ENCODE peak calls at places on chromosomes 16 and 17, in six cellular contexts. O is trophoblast cell, I is IMR-90, N is H9, U is mesenchymal stem cell, B is H1. M is an unnamed sample.
A peak's percentile ranks its signal among the peaks of the same experiment; 100 is the strongest.

GRCh38 chr16:64858076-64858475 is 263.8 kb downstream of the CDH11 start:
- DNase-seq in O (no peak), I (peak; percentile 78), N (no peak), U (no peak), B (no peak), M (no peak)

GRCh38 chr17:65587602-65588193 is 26.2 kb upstream of the AXIN2 start:
- DNase-seq in O (no peak), I (no peak), N (no peak), U (no peak), B (no peak), M (no peak)

GRCh38 chr17:68684860-68685493 is 83.8 kb upstream of the FAM20A start:
- DNase-seq in O (no peak), I (no peak), N (no peak), U (no peak), B (no peak), M (no peak)

GRCh38 chr17:76467366-76467765 is at the start of gene AANAT:
- DNase-seq in O (no peak), I (no peak), N (peak; percentile 43), U (no peak), B (no peak), M (no peak)

GRCh38 chr16:5977329-5977728 is 879.7 kb upstream of the EEF2KMT start:
- DNase-seq in O (no peak), I (no peak), N (no peak), U (no peak), B (no peak), M (no peak)

GRCh38 chr17:56359518-56359917 is 206.2 kb downstream of the ANKFN1 start:
- DNase-seq in O (no peak), I (no peak), N (no peak), U (no peak), B (no peak), M (no peak)

GRCh38 chr16:84617068-84617630 is 729 bp downstream of the COTL1 start:
- DNase-seq in O (no peak), I (no peak), N (peak; percentile 50), U (peak; percentile 35), B (no peak), M (no peak)

GRCh38 chr16:51095114-51095872 is 55.8 kb downstream of the SALL1 start:
- DNase-seq in O (no peak), I (no peak), N (no peak), U (no peak), B (no peak), M (no peak)

GRCh38 chr16:30929167-30929566 is 5.8 kb downstream of the FBXL19 start:
- DNase-seq in O (no peak), I (no peak), N (no peak), U (no peak), B (no peak), M (no peak)

GRCh38 chr16:31200821-31201510 is 1.6 kb downstream of the PYCARD start:
- DNase-seq in O (peak; percentile 54), I (no peak), N (no peak), U (peak; percentile 41), B (no peak), M (no peak)

GRCh38 chr16:10172848-10173655 is 9.2 kb downstream of the GRIN2A start:
- DNase-seq in O (no peak), I (no peak), N (no peak), U (peak; percentile 61), B (no peak), M (no peak)

GRCh38 chr16:9275386-9275785 is 183.9 kb downstream of the HAPSTR1 start:
- DNase-seq in O (peak; percentile 81), I (no peak), N (no peak), U (no peak), B (no peak), M (no peak)

GRCh38 chr17:17382901-17383300 is 79.7 kb downstream of the NT5M start:
- DNase-seq in O (no peak), I (no peak), N (no peak), U (no peak), B (no peak), M (no peak)

GRCh38 chr17:45895304-45895968 is 1.1 kb downstream of the MAPT start:
- DNase-seq in O (no peak), I (no peak), N (peak; percentile 59), U (peak; percentile 39), B (no peak), M (peak; percentile 32)

GRCh38 chr16:12305847-12306246 is 329.3 kb downstream of the SNX29 start:
- DNase-seq in O (no peak), I (no peak), N (no peak), U (no peak), B (no peak), M (no peak)

GRCh38 chr16:35585411-35585810 is 2126.0 kb downstream of the TP53TG3F start:
- DNase-seq in O (no peak), I (no peak), N (no peak), U (no peak), B (no peak), M (no peak)

GRCh38 chr17:74838275-74838674 is 21.4 kb downstream of the GRIN2C start:
- DNase-seq in O (no peak), I (no peak), N (no peak), U (no peak), B (no peak), M (no peak)

GRCh38 chr17:41308251-41308917 is 725 bp downstream of the KRTAP16-1 start:
- DNase-seq in O (no peak), I (no peak), N (no peak), U (no peak), B (no peak), M (no peak)

GRCh38 chr16:14244344-14245010 is 173.4 kb downstream of the MRTFB start:
- DNase-seq in O (no peak), I (peak; percentile 44), N (no peak), U (no peak), B (no peak), M (no peak)

GRCh38 chr17:76046064-76046463 is 19.0 kb upstream of the EVPL start:
- DNase-seq in O (no peak), I (no peak), N (no peak), U (no peak), B (no peak), M (no peak)

GRCh38 chr17:77440571-77440981 is 299.8 kb downstream of the SEC14L1 start:
- DNase-seq in O (no peak), I (no peak), N (no peak), U (no peak), B (no peak), M (no peak)

GRCh38 chr16:68517606-68518161 is 21.4 kb upstream of the ZFP90 start:
- DNase-seq in O (no peak), I (no peak), N (no peak), U (no peak), B (no peak), M (no peak)

GRCh38 chr17:65078441-65079160 is 22.1 kb upstream of the GNA13 start:
- DNase-seq in O (no peak), I (peak; percentile 78), N (no peak), U (peak; percentile 91), B (no peak), M (no peak)

GRCh38 chr16:86775401-86775985 is 197.1 kb downstream of the FOXL1 start:
- DNase-seq in O (no peak), I (peak; percentile 34), N (no peak), U (peak; percentile 16), B (no peak), M (no peak)

GRCh38 chr17:71273451-71273850 is 847.4 kb upstream of the SOX9 start:
- DNase-seq in O (no peak), I (no peak), N (no peak), U (no peak), B (no peak), M (no peak)

GRCh38 chr16:3094289-3095027 is 4.6 kb downstream of the ZSCAN10 start:
- DNase-seq in O (peak; percentile 24), I (peak; percentile 23), N (no peak), U (peak; percentile 47), B (no peak), M (no peak)

DNA sequence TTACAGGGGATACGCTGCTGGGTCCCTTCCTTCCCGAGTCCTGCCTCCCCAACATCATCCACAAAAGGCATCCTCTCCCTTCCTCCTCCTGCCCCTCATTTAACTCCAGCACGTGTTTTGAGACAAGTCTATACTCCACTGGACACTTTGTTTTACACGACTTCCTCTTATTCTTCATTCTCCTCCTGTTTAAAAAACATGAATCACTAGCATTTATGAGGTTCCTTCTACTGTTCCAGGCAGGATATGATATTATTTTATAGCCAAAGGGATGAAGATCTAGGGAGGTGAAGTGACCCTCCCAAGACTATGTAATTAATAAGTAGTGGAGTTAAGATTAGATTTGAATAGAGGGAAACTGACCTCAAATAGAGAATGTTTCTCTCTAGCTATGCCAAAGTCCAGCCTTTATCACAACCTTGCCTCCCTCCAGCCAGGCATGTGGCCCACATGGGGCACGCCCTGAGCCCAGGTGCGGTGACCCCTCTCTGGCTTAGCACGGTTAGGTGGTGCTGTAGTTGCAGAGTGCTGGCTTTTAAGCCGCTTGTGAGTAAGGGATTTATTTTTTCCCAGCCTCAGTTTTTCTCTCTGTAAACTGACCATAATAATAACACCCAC is 1.3 kb upstream of the HSD17B2 start:
- DNase-seq in O (no peak), I (no peak), N (no peak), U (no peak), B (no peak), M (no peak)
- H4K91ac ChIP-seq in O (no peak overlapping the region), I (peak overlapping the region; percentile 77), N (no peak overlapping the region), U (no peak overlapping the region), B (no peak overlapping the region), M (no peak overlapping the region)

GRCh38 chr17:34527121-34527907 is 52.1 kb upstream of the TMEM132E start:
- DNase-seq in O (no peak), I (no peak), N (no peak), U (no peak), B (no peak), M (no peak)
- H4K91ac ChIP-seq in O (no peak overlapping the region), I (no peak overlapping the region), N (no peak overlapping the region), U (no peak overlapping the region), B (no peak overlapping the region), M (no peak overlapping the region)

GRCh38 chr17:59844884-59845594 is 47.7 kb downstream of the TUBD1 start:
- DNase-seq in O (no peak), I (peak; percentile 70), N (no peak), U (peak; percentile 68), B (no peak), M (no peak)

GRCh38 chr17:59846391-59847165 is 46.2 kb downstream of the TUBD1 start:
- DNase-seq in O (peak; percentile 70), I (peak; percentile 94), N (peak; percentile 48), U (peak; percentile 87), B (no peak), M (no peak)

GRCh38 chr17:59848778-59849177 is 44.0 kb downstream of the TUBD1 start:
- DNase-seq in O (no peak), I (peak; percentile 75), N (no peak), U (peak; percentile 82), B (no peak), M (no peak)

GRCh38 chr17:59845595-59846390 is 47.0 kb downstream of the TUBD1 start:
- DNase-seq in O (peak; percentile 95), I (peak; percentile 89), N (peak; percentile 57), U (peak; percentile 85), B (no peak), M (no peak)

GRCh38 chr17:59848385-59848668 is 44.4 kb downstream of the TUBD1 start:
- DNase-seq in O (no peak), I (no peak), N (no peak), U (no peak), B (no peak), M (no peak)
- H4K91ac ChIP-seq in O (no peak overlapping the region), I (peak overlapping the region; percentile 25), N (no peak overlapping the region), U (no peak overlapping the region), B (no peak overlapping the region), M (no peak overlapping the region)

DNA sequence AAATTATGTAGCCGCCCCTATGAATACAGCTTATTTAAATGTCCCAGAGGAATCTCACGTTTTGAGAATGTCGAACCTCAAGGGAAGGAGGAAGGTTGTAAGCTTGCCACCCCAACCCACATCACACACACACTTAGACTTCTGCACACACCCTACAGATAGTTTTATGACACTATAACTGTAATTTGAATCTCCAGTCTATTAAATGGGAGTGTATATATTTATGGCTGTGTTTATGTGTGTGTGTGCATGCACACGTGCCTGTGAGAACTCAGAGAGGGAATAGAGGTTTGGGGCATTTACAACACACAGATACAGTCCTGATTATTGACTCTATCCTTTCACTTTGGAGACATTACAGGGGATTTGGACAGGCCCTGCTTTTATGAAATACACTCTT is 171.5 kb upstream of the MAF start:
- DNase-seq in O (no peak), I (no peak), N (no peak), U (no peak), B (no peak), M (no peak)
- H4K91ac ChIP-seq in O (no peak overlapping the region), I (no peak overlapping the region), N (no peak overlapping the region), U (no peak overlapping the region), B (no peak overlapping the region), M (no peak overlapping the region)

M was measured in neuronal stem cell.